ENCODE peak calls at places on chromosomes 5 and 9, in five cellular contexts. One of them, this sample, is unnamed.

GRCh38 chr5:142320851-142321560 is 3.8 kb downstream of the SPRY4 start:
- DNase-seq in K562: no peak
- DNase-seq in H1: no peak
- DNase-seq in GM12891: no peak
- DNase-seq in GM12878: no peak
- DNase-seq in this sample: no peak

GRCh38 chr9:17462869-17463464 is 115.9 kb upstream of the SH3GL2 start:
- DNase-seq in K562: peak; percentile 19
- DNase-seq in H1: no peak
- DNase-seq in GM12891: no peak
- DNase-seq in GM12878: no peak
- DNase-seq in this sample: no peak

GRCh38 chr5:137069358-137069757 is 429.8 kb downstream of the SPOCK1 start:
- DNase-seq in K562: no peak
- DNase-seq in H1: no peak
- DNase-seq in GM12891: no peak
- DNase-seq in GM12878: no peak
- DNase-seq in this sample: no peak

GRCh38 chr5:132009706-132010405 is 1.6 kb downstream of the ACSL6 start:
- DNase-seq in K562: no peak
- DNase-seq in H1: no peak
- DNase-seq in GM12891: no peak
- DNase-seq in GM12878: no peak
- DNase-seq in this sample: no peak

GRCh38 chr5:133373121-133373870 is 239.0 kb downstream of the FSTL4 start:
- DNase-seq in K562: no peak
- DNase-seq in H1: no peak
- DNase-seq in GM12891: no peak
- DNase-seq in GM12878: no peak
- DNase-seq in this sample: no peak

GRCh38 chr5:100270323-100270771 is 264.8 kb upstream of the FAM174A start:
- DNase-seq in K562: no peak
- DNase-seq in H1: no peak
- DNase-seq in GM12891: no peak
- DNase-seq in GM12878: no peak
- DNase-seq in this sample: no peak

GRCh38 chr9:135905380-135906282 is 1.7 kb downstream of the CAMSAP1 start:
- DNase-seq in K562: no peak
- DNase-seq in H1: no peak
- DNase-seq in GM12891: no peak
- DNase-seq in GM12878: no peak
- DNase-seq in this sample: no peak

GRCh38 chr5:61970218-61970617 is 335.8 kb upstream of the KIF2A start:
- DNase-seq in K562: no peak
- DNase-seq in H1: no peak
- DNase-seq in GM12891: no peak
- DNase-seq in GM12878: no peak
- DNase-seq in this sample: no peak

GRCh38 chr5:43947870-43948269 is 344.9 kb downstream of the NNT start:
- DNase-seq in K562: no peak
- DNase-seq in H1: no peak
- DNase-seq in GM12891: no peak
- DNase-seq in GM12878: no peak
- DNase-seq in this sample: no peak

GRCh38 chr5:66351822-66352221 is 207.7 kb downstream of the SREK1 start:
- DNase-seq in K562: no peak
- DNase-seq in H1: no peak
- DNase-seq in GM12891: no peak
- DNase-seq in GM12878: no peak
- DNase-seq in this sample: no peak

GRCh38 chr5:89064691-89065207 is 181.8 kb upstream of the MEF2C start:
- DNase-seq in K562: no peak
- DNase-seq in H1: no peak
- DNase-seq in GM12891: no peak
- DNase-seq in GM12878: no peak
- DNase-seq in this sample: no peak

GRCh38 chr9:5718296-5719032 is 89.6 kb downstream of the RIC1 start:
- DNase-seq in K562: no peak
- DNase-seq in H1: no peak
- DNase-seq in GM12891: no peak
- DNase-seq in GM12878: no peak
- DNase-seq in this sample: no peak

GRCh38 chr5:169521366-169521983 is 62.1 kb upstream of the SPDL1 start:
- DNase-seq in K562: no peak
- DNase-seq in H1: no peak
- DNase-seq in GM12891: no peak
- DNase-seq in GM12878: no peak
- DNase-seq in this sample: no peak

GRCh38 chr5:82494942-82495341 is 216.8 kb upstream of the RPS23 start:
- DNase-seq in K562: no peak
- DNase-seq in H1: no peak
- DNase-seq in GM12891: no peak
- DNase-seq in GM12878: no peak
- DNase-seq in this sample: no peak

GRCh38 chr9:25557645-25558300 is 120.5 kb downstream of the TUSC1 start:
- DNase-seq in K562: no peak
- DNase-seq in H1: no peak
- DNase-seq in GM12891: no peak
- DNase-seq in GM12878: no peak
- DNase-seq in this sample: no peak

GRCh38 chr9:114031948-114032688 is 46.0 kb downstream of the AMBP start:
- DNase-seq in K562: no peak
- DNase-seq in H1: peak; percentile 38
- DNase-seq in GM12891: no peak
- DNase-seq in GM12878: no peak
- DNase-seq in this sample: no peak

GRCh38 chr9:72871685-72872084 is 81.2 kb downstream of the ALDH1A1 start:
- DNase-seq in K562: no peak
- DNase-seq in H1: no peak
- DNase-seq in GM12891: no peak
- DNase-seq in GM12878: no peak
- DNase-seq in this sample: no peak

GRCh38 chr5:34854459-34855174 is 15.7 kb downstream of the TTC23L start:
- DNase-seq in K562: no peak
- DNase-seq in H1: no peak
- DNase-seq in GM12891: no peak
- DNase-seq in GM12878: peak; percentile 53
- DNase-seq in this sample: peak; percentile 21

GRCh38 chr9:18798106-18798505 is 234.9 kb downstream of the SAXO1 start:
- DNase-seq in K562: no peak
- DNase-seq in H1: no peak
- DNase-seq in GM12891: no peak
- DNase-seq in GM12878: no peak
- DNase-seq in this sample: no peak

GRCh38 chr5:136036991-136037705 is 8.4 kb downstream of the TGFBI start:
- DNase-seq in K562: no peak
- DNase-seq in H1: no peak
- DNase-seq in GM12891: no peak
- DNase-seq in GM12878: peak; percentile 40
- DNase-seq in this sample: no peak
- TF ChIP-seq POLR2A in K562: no peak
- TF ChIP-seq POLR2A in H1: no peak
- TF ChIP-seq POLR2A in GM12891: no peak
- TF ChIP-seq POLR2A in GM12878: no peak
- TF ChIP-seq POLR2A in this sample: no peak

DNA sequence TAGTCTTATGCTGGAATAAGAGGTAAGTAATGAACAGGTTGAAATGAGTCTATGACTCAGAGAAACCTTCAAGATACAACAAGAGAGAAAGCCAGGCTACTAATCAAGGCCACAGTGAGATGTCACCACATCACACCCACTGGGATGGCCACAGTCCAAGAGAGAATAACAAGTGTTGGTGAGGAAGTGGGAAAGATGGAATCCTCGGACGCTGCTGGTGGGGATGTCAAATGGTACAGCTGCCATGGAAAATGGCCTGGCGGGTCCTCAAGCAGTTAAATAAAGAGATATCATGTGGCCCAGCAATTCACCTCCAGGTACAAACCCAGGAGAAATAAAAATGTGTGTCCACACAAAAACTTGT is 41.9 kb upstream of the NEURL1B start:
- DNase-seq in K562: no peak
- DNase-seq in H1: no peak
- DNase-seq in GM12891: no peak
- DNase-seq in GM12878: no peak
- DNase-seq in this sample: no peak
- TF ChIP-seq POLR2AphosphoS5 in K562: no peak
- TF ChIP-seq POLR2AphosphoS5 in H1: no peak
- TF ChIP-seq POLR2AphosphoS5 in GM12891: no peak
- TF ChIP-seq POLR2AphosphoS5 in GM12878: no peak
- TF ChIP-seq POLR2AphosphoS5 in this sample: no peak

DNA sequence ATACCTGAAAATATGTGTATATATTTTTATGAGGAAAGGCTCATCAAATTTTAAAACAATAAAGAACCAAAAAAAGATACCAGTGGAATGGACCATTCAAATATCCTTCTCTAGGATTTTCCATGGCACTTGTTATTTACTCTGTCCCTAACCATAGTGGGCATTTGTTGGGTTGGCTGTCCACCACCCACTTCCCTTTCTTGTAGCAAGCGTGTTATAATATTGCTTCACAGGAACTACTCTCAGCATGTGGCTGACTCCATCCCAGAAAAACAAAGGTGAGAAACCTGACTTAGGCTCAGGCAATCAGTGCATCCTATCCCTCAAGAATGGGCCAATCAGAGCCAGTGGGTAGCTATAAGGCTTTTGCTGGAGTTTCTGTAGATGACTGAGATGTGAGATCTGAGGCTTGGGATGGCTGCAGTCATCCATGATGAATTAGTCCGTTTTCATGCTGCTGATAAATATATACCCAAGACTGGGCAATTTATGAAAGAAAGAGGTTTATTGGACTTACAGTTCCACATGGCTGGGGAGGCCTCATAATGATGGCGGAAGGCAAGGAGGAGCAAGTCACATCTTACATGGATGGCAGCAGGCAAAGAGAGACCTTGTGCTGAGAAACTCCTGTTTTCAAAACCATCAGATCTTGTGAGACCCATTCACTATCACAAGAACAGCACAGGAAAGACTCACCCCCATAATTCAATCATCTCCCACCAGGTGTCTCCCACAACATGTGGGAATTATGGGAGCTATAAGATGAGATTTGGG is 17.2 kb downstream of the C5orf63 start:
- DNase-seq in K562: no peak
- DNase-seq in H1: no peak
- DNase-seq in GM12891: no peak
- DNase-seq in GM12878: no peak
- DNase-seq in this sample: no peak
- TF ChIP-seq TAF1 in K562: no peak
- TF ChIP-seq TAF1 in H1: no peak
- TF ChIP-seq TAF1 in GM12891: no peak
- TF ChIP-seq TAF1 in GM12878: no peak
- TF ChIP-seq TAF1 in this sample: no peak

GRCh38 chr9:129482521-129483466 is 138.1 kb downstream of the C9orf50 start:
- DNase-seq in K562: peak; percentile 84
- DNase-seq in H1: no peak
- DNase-seq in GM12891: no peak
- DNase-seq in GM12878: no peak
- DNase-seq in this sample: no peak

GRCh38 chr9:129484325-129485000 is 136.4 kb downstream of the C9orf50 start:
- DNase-seq in K562: no peak
- DNase-seq in H1: no peak
- DNase-seq in GM12891: no peak
- DNase-seq in GM12878: no peak
- DNase-seq in this sample: no peak

GRCh38 chr9:129481824-129482511 is 138.9 kb downstream of the C9orf50 start:
- DNase-seq in K562: peak; percentile 60
- DNase-seq in H1: no peak
- DNase-seq in GM12891: no peak
- DNase-seq in GM12878: no peak
- DNase-seq in this sample: no peak

GRCh38 chr9:129485140-129485758 is 135.7 kb downstream of the C9orf50 start:
- DNase-seq in K562: no peak
- DNase-seq in H1: no peak
- DNase-seq in GM12891: no peak
- DNase-seq in GM12878: no peak
- DNase-seq in this sample: no peak

DNA sequence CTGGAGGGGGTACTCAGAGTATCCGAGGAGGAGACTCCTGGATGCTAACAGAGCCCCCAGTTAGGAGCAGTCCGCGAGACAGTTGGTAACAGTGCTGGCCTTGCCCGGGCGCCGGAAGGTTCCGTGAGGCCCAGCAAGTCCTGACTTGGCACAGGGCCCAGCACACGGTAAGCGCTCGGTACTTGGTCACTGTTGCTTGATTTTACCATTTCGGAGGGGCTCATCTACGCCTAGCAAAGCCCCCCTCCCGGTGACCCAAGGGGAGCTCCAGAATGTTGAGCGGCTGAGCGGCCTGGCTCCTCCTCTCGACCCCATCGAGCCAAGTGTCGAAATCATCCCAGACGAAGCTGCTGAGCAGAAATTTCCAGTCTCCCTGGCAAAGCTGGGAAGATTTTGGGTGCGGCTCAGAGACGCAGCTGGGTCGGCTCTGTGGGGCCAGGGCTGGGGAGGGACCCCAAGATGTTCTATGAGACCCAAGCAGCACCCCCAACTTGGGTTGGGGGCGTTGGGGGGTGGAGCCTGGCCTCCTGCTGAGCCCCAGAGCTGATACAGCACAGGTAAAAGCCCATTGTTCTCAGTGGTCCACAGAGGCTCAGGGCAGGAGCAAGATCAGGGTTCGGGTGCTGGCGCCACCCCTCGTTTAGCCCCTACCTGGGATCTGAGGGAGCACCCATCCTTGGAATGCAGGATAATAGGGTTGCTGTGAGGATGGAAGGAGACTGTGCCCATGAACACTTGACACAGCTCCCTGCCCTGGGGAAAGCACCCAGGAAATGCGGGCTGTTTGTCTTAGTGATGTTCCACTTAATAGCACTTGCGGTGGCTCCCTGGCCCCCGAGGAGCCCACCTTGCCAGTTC is 137.2 kb downstream of the C9orf50 start:
- DNase-seq in K562: no peak
- DNase-seq in H1: no peak
- DNase-seq in GM12891: no peak
- DNase-seq in GM12878: no peak
- DNase-seq in this sample: no peak
- TF ChIP-seq POLR2A in K562: no peak
- TF ChIP-seq POLR2A in H1: no peak
- TF ChIP-seq POLR2A in GM12891: no peak
- TF ChIP-seq POLR2A in GM12878: no peak
- TF ChIP-seq POLR2A in this sample: no peak